ENCODE peak calls at places on chromosomes 12 and 14, in five cellular contexts. One of them, this sample, is unnamed.
A peak's percentile ranks its signal among the peaks of the same experiment; 100 is the strongest.

GRCh38 chr12:116423053-116423452 is 136.1 kb upstream of the MAP1LC3B2 start:
- DNase-seq in AG10803: peak; percentile 88
- DNase-seq in dorsolateral prefrontal cortex: no peak
- DNase-seq in cardiac fibroblast: peak; percentile 92
- DNase-seq in fibroblast of lung: peak; percentile 18
- DNase-seq in this sample: no peak

GRCh38 chr14:89638888-89639287 is 221.9 kb upstream of the FOXN3 start:
- DNase-seq in AG10803: no peak
- DNase-seq in dorsolateral prefrontal cortex: no peak
- DNase-seq in cardiac fibroblast: no peak
- DNase-seq in fibroblast of lung: no peak
- DNase-seq in this sample: no peak

GRCh38 chr12:57044856-57045255 is 5.1 kb downstream of the MYO1A start:
- DNase-seq in AG10803: no peak
- DNase-seq in dorsolateral prefrontal cortex: no peak
- DNase-seq in cardiac fibroblast: no peak
- DNase-seq in fibroblast of lung: no peak
- DNase-seq in this sample: no peak

GRCh38 chr14:54606178-54606577 is 39.2 kb downstream of the SAMD4A start:
- DNase-seq in AG10803: peak; percentile 90
- DNase-seq in dorsolateral prefrontal cortex: no peak
- DNase-seq in cardiac fibroblast: peak; percentile 72
- DNase-seq in fibroblast of lung: peak; percentile 62
- DNase-seq in this sample: no peak

GRCh38 chr12:49369723-49370145 is 2.5 kb downstream of the SPATS2 start:
- DNase-seq in AG10803: peak; percentile 49
- DNase-seq in dorsolateral prefrontal cortex: no peak
- DNase-seq in cardiac fibroblast: peak; percentile 66
- DNase-seq in fibroblast of lung: peak; percentile 49
- DNase-seq in this sample: no peak

GRCh38 chr12:716506-716905 is 35.9 kb upstream of the WNK1 start:
- DNase-seq in AG10803: no peak
- DNase-seq in dorsolateral prefrontal cortex: no peak
- DNase-seq in cardiac fibroblast: peak; percentile 68
- DNase-seq in fibroblast of lung: peak; percentile 57
- DNase-seq in this sample: no peak

GRCh38 chr12:24278832-24279231 is 329.4 kb upstream of the SOX5 start:
- DNase-seq in AG10803: no peak
- DNase-seq in dorsolateral prefrontal cortex: no peak
- DNase-seq in cardiac fibroblast: no peak
- DNase-seq in fibroblast of lung: no peak
- DNase-seq in this sample: no peak

GRCh38 chr14:37139710-37140109 is 32.7 kb downstream of the SLC25A21 start:
- DNase-seq in AG10803: no peak
- DNase-seq in dorsolateral prefrontal cortex: no peak
- DNase-seq in cardiac fibroblast: no peak
- DNase-seq in fibroblast of lung: peak; percentile 75
- DNase-seq in this sample: no peak

GRCh38 chr12:26523708-26524150 is 309.3 kb downstream of the ITPR2 start:
- DNase-seq in AG10803: peak; percentile 95
- DNase-seq in dorsolateral prefrontal cortex: peak; percentile 90
- DNase-seq in cardiac fibroblast: peak; percentile 98
- DNase-seq in fibroblast of lung: peak; percentile 93
- DNase-seq in this sample: no peak

GRCh38 chr12:8499616-8500015 is 13.7 kb upstream of the CLEC4D start:
- DNase-seq in AG10803: no peak
- DNase-seq in dorsolateral prefrontal cortex: no peak
- DNase-seq in cardiac fibroblast: no peak
- DNase-seq in fibroblast of lung: no peak
- DNase-seq in this sample: no peak
- TF ChIP-seq CTCF in AG10803: no peak
- TF ChIP-seq CTCF in dorsolateral prefrontal cortex: no peak
- TF ChIP-seq CTCF in cardiac fibroblast: no peak
- TF ChIP-seq CTCF in fibroblast of lung: no peak
- TF ChIP-seq CTCF in this sample: no peak

GRCh38 chr12:120439646-120440247 is 1.8 kb downstream of the COX6A1 start:
- DNase-seq in AG10803: peak; percentile 40
- DNase-seq in dorsolateral prefrontal cortex: peak; percentile 48
- DNase-seq in cardiac fibroblast: peak; percentile 65
- DNase-seq in fibroblast of lung: peak; percentile 51
- DNase-seq in this sample: peak; percentile 39

GRCh38 chr12:120438495-120439198 is 734 bp downstream of the COX6A1 start:
- DNase-seq in AG10803: no peak
- DNase-seq in dorsolateral prefrontal cortex: no peak
- DNase-seq in cardiac fibroblast: no peak
- DNase-seq in fibroblast of lung: no peak
- DNase-seq in this sample: no peak

GRCh38 chr12:120432772-120433525 is 5.0 kb upstream of the COX6A1 start:
- DNase-seq in AG10803: no peak
- DNase-seq in dorsolateral prefrontal cortex: no peak
- DNase-seq in cardiac fibroblast: no peak
- DNase-seq in fibroblast of lung: no peak
- DNase-seq in this sample: no peak

DNA sequence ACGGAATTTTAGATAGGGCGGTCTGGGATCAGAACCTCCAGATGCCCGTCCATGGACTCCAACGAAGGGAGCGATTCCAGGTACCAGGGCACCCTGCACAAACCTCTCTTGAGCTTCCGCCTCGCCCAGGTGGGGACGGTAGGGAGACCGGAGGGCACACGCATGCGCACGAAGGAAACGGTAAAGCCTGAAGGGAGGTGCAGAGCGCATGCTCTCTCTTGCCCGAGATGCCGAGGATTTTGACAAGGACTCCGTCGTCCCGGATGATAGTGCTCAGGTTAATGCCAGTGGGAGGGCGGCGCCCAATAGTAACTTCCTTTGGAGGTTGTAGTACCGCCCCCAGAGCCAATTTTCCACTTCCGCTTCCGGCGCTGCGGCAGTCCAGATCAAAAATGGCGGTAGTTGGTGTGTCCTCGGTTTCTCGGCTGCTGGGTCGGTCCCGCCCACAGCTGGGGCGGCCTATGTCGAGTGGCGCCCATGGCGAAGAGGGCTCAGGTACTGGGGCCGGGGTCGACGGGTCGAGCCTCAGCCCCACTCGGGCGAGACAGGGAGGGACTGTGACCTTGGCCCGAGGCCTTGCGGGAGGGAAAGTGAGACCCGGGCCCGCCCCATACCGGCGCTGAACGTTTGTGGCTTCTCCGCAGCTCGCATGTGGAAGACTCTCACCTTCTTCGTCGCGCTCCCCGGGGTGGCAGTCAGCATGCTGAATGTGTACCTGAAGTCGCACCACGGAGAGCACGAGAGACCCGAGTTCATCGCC is at the start of gene COX6A1:
- DNase-seq in AG10803: peak; percentile 96
- DNase-seq in dorsolateral prefrontal cortex: peak; percentile 97
- DNase-seq in cardiac fibroblast: peak; percentile 98
- DNase-seq in fibroblast of lung: peak; percentile 97
- DNase-seq in this sample: peak; percentile 83
- TF ChIP-seq CTCF in AG10803: no peak
- TF ChIP-seq CTCF in dorsolateral prefrontal cortex: peak; percentile 67
- TF ChIP-seq CTCF in cardiac fibroblast: no peak
- TF ChIP-seq CTCF in fibroblast of lung: no peak
- TF ChIP-seq CTCF in this sample: no peak

GRCh38 chr12:12086975-12087692 is 16.4 kb downstream of the BCL2L14 start:
- DNase-seq in AG10803: no peak
- DNase-seq in dorsolateral prefrontal cortex: no peak
- DNase-seq in cardiac fibroblast: no peak
- DNase-seq in fibroblast of lung: no peak
- DNase-seq in this sample: no peak

GRCh38 chr12:12086331-12086730 is 15.6 kb downstream of the BCL2L14 start:
- DNase-seq in AG10803: no peak
- DNase-seq in dorsolateral prefrontal cortex: no peak
- DNase-seq in cardiac fibroblast: no peak
- DNase-seq in fibroblast of lung: no peak
- DNase-seq in this sample: no peak

GRCh38 chr12:12083688-12084087 is 12.9 kb downstream of the BCL2L14 start:
- DNase-seq in AG10803: no peak
- DNase-seq in dorsolateral prefrontal cortex: no peak
- DNase-seq in cardiac fibroblast: no peak
- DNase-seq in fibroblast of lung: peak; percentile 40
- DNase-seq in this sample: no peak

GRCh38 chr12:12079291-12079690 is 8.6 kb downstream of the BCL2L14 start:
- DNase-seq in AG10803: peak; percentile 36
- DNase-seq in dorsolateral prefrontal cortex: no peak
- DNase-seq in cardiac fibroblast: peak; percentile 39
- DNase-seq in fibroblast of lung: peak; percentile 74
- DNase-seq in this sample: no peak

GRCh38 chr12:12081836-12082497 is 11.2 kb downstream of the BCL2L14 start:
- DNase-seq in AG10803: peak; percentile 58
- DNase-seq in dorsolateral prefrontal cortex: no peak
- DNase-seq in cardiac fibroblast: peak; percentile 68
- DNase-seq in fibroblast of lung: peak; percentile 39
- DNase-seq in this sample: no peak
- TF ChIP-seq CTCF in AG10803: peak; percentile 48
- TF ChIP-seq CTCF in dorsolateral prefrontal cortex: peak; percentile 76
- TF ChIP-seq CTCF in cardiac fibroblast: no peak
- TF ChIP-seq CTCF in fibroblast of lung: no peak
- TF ChIP-seq CTCF in this sample: no peak

DNA sequence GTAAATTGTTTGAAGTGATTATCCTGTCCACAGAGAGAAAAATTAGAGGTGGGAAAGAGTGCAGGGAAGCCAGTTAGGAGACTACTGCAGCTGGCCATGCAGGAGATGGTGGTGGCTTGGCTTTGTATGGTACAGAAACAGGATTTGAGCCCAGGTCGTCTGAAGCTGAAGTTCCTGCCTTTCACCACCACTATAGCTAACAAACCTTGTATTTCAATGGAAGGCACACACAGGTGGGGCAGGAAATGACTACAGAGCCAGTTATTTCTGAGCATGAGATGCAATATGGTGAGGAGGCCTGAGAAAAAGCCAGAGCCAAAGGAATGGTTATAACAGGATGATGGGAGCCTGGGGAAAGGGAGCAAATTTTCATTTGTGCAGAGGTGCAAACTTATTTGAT is 103.9 kb downstream of the BTG1 start:
- DNase-seq in AG10803: no peak
- DNase-seq in dorsolateral prefrontal cortex: no peak
- DNase-seq in cardiac fibroblast: no peak
- DNase-seq in fibroblast of lung: peak; percentile 17
- DNase-seq in this sample: no peak
- TF ChIP-seq CTCF in AG10803: no peak
- TF ChIP-seq CTCF in dorsolateral prefrontal cortex: no peak
- TF ChIP-seq CTCF in cardiac fibroblast: no peak
- TF ChIP-seq CTCF in fibroblast of lung: no peak
- TF ChIP-seq CTCF in this sample: no peak

GRCh38 chr14:101228949-101229541 is 325.5 kb upstream of the RTL1 start:
- DNase-seq in AG10803: no peak
- DNase-seq in dorsolateral prefrontal cortex: peak; percentile 33
- DNase-seq in cardiac fibroblast: no peak
- DNase-seq in fibroblast of lung: no peak
- DNase-seq in this sample: no peak
- TF ChIP-seq CTCF in AG10803: no peak
- TF ChIP-seq CTCF in dorsolateral prefrontal cortex: no peak
- TF ChIP-seq CTCF in cardiac fibroblast: no peak
- TF ChIP-seq CTCF in fibroblast of lung: peak; percentile 16
- TF ChIP-seq CTCF in this sample: no peak

DNA sequence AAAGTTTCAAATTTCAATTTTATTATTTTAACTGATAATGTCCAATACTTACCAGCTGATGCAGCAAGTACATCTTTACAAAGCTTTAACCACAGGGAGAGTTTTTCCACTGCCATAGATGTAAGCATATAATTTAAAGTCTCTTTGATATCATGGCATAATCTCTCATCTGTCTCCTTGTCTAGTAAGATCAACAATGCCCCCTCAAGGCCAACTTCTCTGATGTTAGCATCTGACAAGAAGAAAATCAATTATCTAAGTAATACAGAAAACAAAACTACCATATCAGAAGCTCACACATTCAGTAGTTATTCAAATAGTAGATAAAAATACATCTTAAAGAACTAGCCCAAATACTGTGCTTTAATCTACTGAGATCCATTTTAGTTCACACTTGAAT is 94.2 kb downstream of the HEATR5A start:
- DNase-seq in AG10803: peak; percentile 25
- DNase-seq in dorsolateral prefrontal cortex: no peak
- DNase-seq in cardiac fibroblast: peak; percentile 30
- DNase-seq in fibroblast of lung: peak; percentile 16
- DNase-seq in this sample: no peak
- TF ChIP-seq CTCF in AG10803: peak; percentile 20
- TF ChIP-seq CTCF in dorsolateral prefrontal cortex: no peak
- TF ChIP-seq CTCF in cardiac fibroblast: no peak
- TF ChIP-seq CTCF in fibroblast of lung: peak; percentile 24
- TF ChIP-seq CTCF in this sample: no peak